ENCODE peak calls at places on chromosomes 11 and 22, in ten cellular contexts. One of them, this sample, is unnamed.

GRCh38 chr11:94332814-94333213 is 28.4 kb downstream of the IZUMO1R start:
- DNase-seq in HCT116: no peak
- DNase-seq in left ventricle myocardium inferior: no peak
- DNase-seq in bronchial epithelial cell: no peak
- DNase-seq in fibroblast of lung: no peak
- DNase-seq in PC-3: no peak
- DNase-seq in suprapubic skin: no peak
- DNase-seq in right atrium auricular region: no peak
- DNase-seq in gastrocnemius medialis: no peak
- DNase-seq in tibial artery: no peak
- DNase-seq in this sample: no peak

GRCh38 chr11:78808903-78809302 is 234.2 kb upstream of the NARS2 start:
- DNase-seq in tibial artery: no peak
- DNase-seq in suprapubic skin: no peak
- DNase-seq in left ventricle myocardium inferior: no peak
- DNase-seq in gastrocnemius medialis: no peak
- DNase-seq in bronchial epithelial cell: no peak
- DNase-seq in fibroblast of lung: no peak
- DNase-seq in right atrium auricular region: no peak
- DNase-seq in PC-3: peak; percentile 51
- DNase-seq in HCT116: no peak
- DNase-seq in this sample: no peak

GRCh38 chr11:20259506-20259905 is 99.2 kb upstream of the DBX1 start:
- DNase-seq in suprapubic skin: no peak
- DNase-seq in left ventricle myocardium inferior: no peak
- DNase-seq in right atrium auricular region: no peak
- DNase-seq in tibial artery: no peak
- DNase-seq in HCT116: no peak
- DNase-seq in PC-3: no peak
- DNase-seq in bronchial epithelial cell: no peak
- DNase-seq in fibroblast of lung: peak; percentile 21
- DNase-seq in gastrocnemius medialis: no peak
- DNase-seq in this sample: no peak

GRCh38 chr11:68003846-68004550 is at the start of gene UNC93B1:
- DNase-seq in bronchial epithelial cell: peak; percentile 46
- DNase-seq in HCT116: peak; percentile 67
- DNase-seq in fibroblast of lung: peak; percentile 79
- DNase-seq in suprapubic skin: peak; percentile 92
- DNase-seq in gastrocnemius medialis: peak; percentile 74
- DNase-seq in tibial artery: peak; percentile 95
- DNase-seq in right atrium auricular region: peak; percentile 89
- DNase-seq in left ventricle myocardium inferior: peak; percentile 90
- DNase-seq in PC-3: peak; percentile 92
- DNase-seq in this sample: peak; percentile 45

GRCh38 chr22:35883028-35883620 is 145.5 kb downstream of the RBFOX2 start:
- DNase-seq in tibial artery: no peak
- DNase-seq in fibroblast of lung: peak; percentile 69
- DNase-seq in gastrocnemius medialis: peak; percentile 52
- DNase-seq in right atrium auricular region: no peak
- DNase-seq in HCT116: peak; percentile 31
- DNase-seq in suprapubic skin: no peak
- DNase-seq in left ventricle myocardium inferior: no peak
- DNase-seq in bronchial epithelial cell: peak; percentile 73
- DNase-seq in PC-3: peak; percentile 40
- DNase-seq in this sample: no peak

GRCh38 chr11:116693206-116694016 is 79.4 kb downstream of the BUD13 start:
- DNase-seq in tibial artery: peak; percentile 51
- DNase-seq in gastrocnemius medialis: no peak
- DNase-seq in HCT116: no peak
- DNase-seq in right atrium auricular region: peak; percentile 47
- DNase-seq in left ventricle myocardium inferior: no peak
- DNase-seq in suprapubic skin: peak; percentile 60
- DNase-seq in PC-3: peak; percentile 86
- DNase-seq in fibroblast of lung: no peak
- DNase-seq in bronchial epithelial cell: peak; percentile 85
- DNase-seq in this sample: no peak

GRCh38 chr11:121696177-121696863 is 243.6 kb upstream of the SORL1-AS1 start:
- DNase-seq in bronchial epithelial cell: no peak
- DNase-seq in tibial artery: peak; percentile 73
- DNase-seq in suprapubic skin: no peak
- DNase-seq in PC-3: no peak
- DNase-seq in right atrium auricular region: no peak
- DNase-seq in gastrocnemius medialis: no peak
- DNase-seq in fibroblast of lung: peak; percentile 76
- DNase-seq in left ventricle myocardium inferior: peak; percentile 14
- DNase-seq in HCT116: no peak
- DNase-seq in this sample: no peak

GRCh38 chr11:2584812-2585565 is 114.8 kb downstream of the KCNQ1OT1 start:
- DNase-seq in suprapubic skin: peak; percentile 45
- DNase-seq in PC-3: no peak
- DNase-seq in gastrocnemius medialis: no peak
- DNase-seq in HCT116: no peak
- DNase-seq in right atrium auricular region: no peak
- DNase-seq in bronchial epithelial cell: no peak
- DNase-seq in left ventricle myocardium inferior: peak; percentile 11
- DNase-seq in fibroblast of lung: no peak
- DNase-seq in tibial artery: peak; percentile 57
- DNase-seq in this sample: no peak

GRCh38 chr11:11580831-11581492 is 40.8 kb downstream of the GALNT18 start:
- DNase-seq in PC-3: no peak
- DNase-seq in right atrium auricular region: peak; percentile 58
- DNase-seq in fibroblast of lung: no peak
- DNase-seq in tibial artery: no peak
- DNase-seq in HCT116: no peak
- DNase-seq in left ventricle myocardium inferior: peak; percentile 37
- DNase-seq in gastrocnemius medialis: peak; percentile 27
- DNase-seq in bronchial epithelial cell: no peak
- DNase-seq in suprapubic skin: no peak
- DNase-seq in this sample: no peak

GRCh38 chr11:43823316-43823715 is 57.3 kb upstream of the ALKBH3 start:
- DNase-seq in right atrium auricular region: no peak
- DNase-seq in PC-3: no peak
- DNase-seq in gastrocnemius medialis: no peak
- DNase-seq in left ventricle myocardium inferior: no peak
- DNase-seq in fibroblast of lung: no peak
- DNase-seq in tibial artery: no peak
- DNase-seq in suprapubic skin: no peak
- DNase-seq in bronchial epithelial cell: no peak
- DNase-seq in HCT116: no peak
- DNase-seq in this sample: no peak

GRCh38 chr11:9568854-9569587 is 4.4 kb upstream of the WEE1 start:
- DNase-seq in suprapubic skin: peak; percentile 85
- DNase-seq in PC-3: peak; percentile 97
- DNase-seq in HCT116: peak; percentile 59
- DNase-seq in bronchial epithelial cell: peak; percentile 100
- DNase-seq in tibial artery: peak; percentile 81
- DNase-seq in fibroblast of lung: peak; percentile 91
- DNase-seq in right atrium auricular region: peak; percentile 83
- DNase-seq in gastrocnemius medialis: peak; percentile 50
- DNase-seq in left ventricle myocardium inferior: peak; percentile 44
- DNase-seq in this sample: peak; percentile 92

GRCh38 chr22:45310331-45311032 is 748 bp downstream of the FAM118A start:
- DNase-seq in left ventricle myocardium inferior: no peak
- DNase-seq in HCT116: no peak
- DNase-seq in right atrium auricular region: no peak
- DNase-seq in tibial artery: no peak
- DNase-seq in gastrocnemius medialis: no peak
- DNase-seq in fibroblast of lung: no peak
- DNase-seq in PC-3: no peak
- DNase-seq in suprapubic skin: peak; percentile 81
- DNase-seq in bronchial epithelial cell: no peak
- DNase-seq in this sample: no peak

GRCh38 chr11:86256608-86257007 is 12.1 kb downstream of the EED start:
- DNase-seq in fibroblast of lung: no peak
- DNase-seq in gastrocnemius medialis: no peak
- DNase-seq in HCT116: no peak
- DNase-seq in left ventricle myocardium inferior: no peak
- DNase-seq in right atrium auricular region: no peak
- DNase-seq in tibial artery: no peak
- DNase-seq in suprapubic skin: no peak
- DNase-seq in bronchial epithelial cell: no peak
- DNase-seq in PC-3: no peak
- DNase-seq in this sample: no peak
- H3K36me3 ChIP-seq in fibroblast of lung: peaks cover 2% of the 10 kb centered on the region
- H3K36me3 ChIP-seq in gastrocnemius medialis: peaks cover 13% of the 10 kb centered on the region
- H3K36me3 ChIP-seq in HCT116: no peaks in the 10 kb centered on the region
- H3K36me3 ChIP-seq in left ventricle myocardium inferior: peaks cover 45% of the 10 kb centered on the region
- H3K36me3 ChIP-seq in right atrium auricular region: peaks cover 11% of the 10 kb centered on the region
- H3K36me3 ChIP-seq in tibial artery: peaks cover 20% of the 10 kb centered on the region
- H3K36me3 ChIP-seq in suprapubic skin: peaks cover 46% of the 10 kb centered on the region
- H3K36me3 ChIP-seq in bronchial epithelial cell: peaks cover 3% of the 10 kb centered on the region
- H3K36me3 ChIP-seq in PC-3: peaks cover 11% of the 10 kb centered on the region
- H3K36me3 ChIP-seq in this sample: no peaks in the 10 kb centered on the region

DNA sequence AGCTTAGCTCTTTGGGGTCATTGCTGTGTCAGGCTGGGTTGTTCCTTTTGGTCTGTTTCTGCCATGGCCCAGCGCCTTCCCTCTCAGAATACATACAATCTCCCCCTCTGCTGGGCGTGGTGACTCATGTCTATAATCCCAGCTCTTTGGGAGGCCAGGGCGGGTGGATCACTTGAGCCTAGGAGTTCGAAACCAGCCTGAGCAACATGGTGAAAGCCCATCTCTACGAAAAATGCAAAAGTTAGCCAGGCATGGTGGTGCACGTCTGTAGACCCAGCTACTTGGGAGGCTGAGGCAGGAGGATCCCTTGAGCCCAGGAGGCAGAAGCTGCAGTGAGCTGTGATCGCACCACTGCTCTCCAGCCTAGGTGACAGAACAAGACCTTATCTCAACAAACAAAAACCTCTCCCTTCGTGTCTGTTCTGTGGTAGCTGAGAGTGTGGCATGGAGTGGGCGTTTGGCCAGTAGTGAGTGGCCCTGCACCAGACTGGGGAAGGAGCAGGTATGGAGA is 46.7 kb upstream of the RAB1B start:
- DNase-seq in gastrocnemius medialis: no peak
- DNase-seq in fibroblast of lung: no peak
- DNase-seq in bronchial epithelial cell: no peak
- DNase-seq in left ventricle myocardium inferior: no peak
- DNase-seq in right atrium auricular region: no peak
- DNase-seq in PC-3: peak; percentile 19
- DNase-seq in HCT116: no peak
- DNase-seq in tibial artery: peak; percentile 65
- DNase-seq in suprapubic skin: peak; percentile 53
- DNase-seq in this sample: no peak
- TF ChIP-seq CTCF in gastrocnemius medialis: no peak
- TF ChIP-seq CTCF in fibroblast of lung: no peak
- TF ChIP-seq CTCF in bronchial epithelial cell: no peak
- TF ChIP-seq CTCF in left ventricle myocardium inferior: no peak
- TF ChIP-seq CTCF in right atrium auricular region: no peak
- TF ChIP-seq CTCF in PC-3: no peak
- TF ChIP-seq CTCF in HCT116: no peak
- TF ChIP-seq CTCF in tibial artery: no peak
- TF ChIP-seq CTCF in suprapubic skin: no peak
- TF ChIP-seq CTCF in this sample: no peak

DNA sequence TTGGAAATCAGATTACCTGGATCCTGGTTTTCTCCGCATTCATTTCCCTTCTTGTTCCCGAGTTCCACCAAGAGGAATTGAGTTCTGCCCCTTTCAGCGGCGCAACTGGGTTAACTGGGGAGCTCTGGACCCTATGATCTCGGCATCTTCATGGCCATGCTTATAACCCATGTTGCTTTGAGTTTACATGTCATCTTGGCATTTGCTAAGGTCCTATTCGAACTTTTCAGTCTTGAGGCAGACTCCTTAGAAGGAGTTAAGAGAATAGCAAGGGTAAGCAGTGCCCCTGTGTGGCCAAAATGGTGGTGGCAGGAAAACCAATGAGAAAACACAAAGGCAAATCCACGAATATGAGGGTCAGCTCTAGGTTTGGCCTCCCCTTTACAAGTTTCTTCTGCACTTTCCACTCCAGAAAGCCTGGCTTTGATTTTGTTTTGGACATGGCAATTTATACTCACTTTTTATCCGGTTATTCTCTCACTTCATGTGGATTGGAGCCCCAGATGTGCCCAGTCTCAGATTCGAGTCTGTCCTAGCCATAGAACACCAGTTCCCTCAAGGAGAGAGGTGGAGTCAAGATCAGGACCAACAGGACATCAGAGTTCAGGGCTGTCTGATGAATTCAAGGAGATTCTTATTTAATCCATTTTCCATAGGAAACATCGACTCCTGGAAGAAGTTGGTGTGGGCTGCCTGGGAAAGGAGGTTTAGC is 55.3 kb upstream of the FBXO3 start:
- DNase-seq in PC-3: peak; percentile 83
- DNase-seq in HCT116: peak; percentile 40
- DNase-seq in bronchial epithelial cell: peak; percentile 71
- DNase-seq in tibial artery: no peak
- DNase-seq in left ventricle myocardium inferior: peak; percentile 38
- DNase-seq in gastrocnemius medialis: peak; percentile 44
- DNase-seq in suprapubic skin: no peak
- DNase-seq in right atrium auricular region: peak; percentile 69
- DNase-seq in fibroblast of lung: peak; percentile 65
- DNase-seq in this sample: peak; percentile 41
- H3K4me3 ChIP-seq in PC-3: peak overlapping the region; percentile 70
- H3K4me3 ChIP-seq in HCT116: no peak overlapping the region
- H3K4me3 ChIP-seq in bronchial epithelial cell: peak overlapping the region; percentile 27
- H3K4me3 ChIP-seq in tibial artery: peak overlapping the region; percentile 46
- H3K4me3 ChIP-seq in left ventricle myocardium inferior: peak overlapping the region; percentile 65
- H3K4me3 ChIP-seq in gastrocnemius medialis: peak overlapping the region; percentile 69
- H3K4me3 ChIP-seq in suprapubic skin: peak overlapping the region; percentile 55
- H3K4me3 ChIP-seq in right atrium auricular region: peak overlapping the region; percentile 31
- H3K4me3 ChIP-seq in fibroblast of lung: peak overlapping the region; percentile 50
- H3K4me3 ChIP-seq in this sample: peak overlapping the region; percentile 39

GRCh38 chr22:22085702-22086500 is 103.3 kb upstream of the TOP3B start:
- DNase-seq in HCT116: peak; percentile 15
- DNase-seq in left ventricle myocardium inferior: no peak
- DNase-seq in suprapubic skin: no peak
- DNase-seq in fibroblast of lung: peak; percentile 18
- DNase-seq in PC-3: peak; percentile 17
- DNase-seq in bronchial epithelial cell: peak; percentile 29
- DNase-seq in tibial artery: no peak
- DNase-seq in gastrocnemius medialis: no peak
- DNase-seq in right atrium auricular region: peak; percentile 59
- DNase-seq in this sample: no peak

GRCh38 chr22:22089459-22090308 is 107.1 kb upstream of the TOP3B start:
- DNase-seq in HCT116: no peak
- DNase-seq in bronchial epithelial cell: no peak
- DNase-seq in left ventricle myocardium inferior: no peak
- DNase-seq in tibial artery: no peak
- DNase-seq in suprapubic skin: no peak
- DNase-seq in fibroblast of lung: no peak
- DNase-seq in PC-3: no peak
- DNase-seq in gastrocnemius medialis: no peak
- DNase-seq in right atrium auricular region: no peak
- DNase-seq in this sample: no peak

GRCh38 chr22:22086501-22087158 is 104.0 kb upstream of the TOP3B start:
- DNase-seq in suprapubic skin: no peak
- DNase-seq in PC-3: no peak
- DNase-seq in left ventricle myocardium inferior: no peak
- DNase-seq in fibroblast of lung: peak; percentile 2
- DNase-seq in gastrocnemius medialis: no peak
- DNase-seq in right atrium auricular region: peak; percentile 58
- DNase-seq in HCT116: no peak
- DNase-seq in bronchial epithelial cell: peak; percentile 22
- DNase-seq in tibial artery: no peak
- DNase-seq in this sample: no peak

GRCh38 chr22:22088658-22089458 is 106.3 kb upstream of the TOP3B start:
- DNase-seq in bronchial epithelial cell: no peak
- DNase-seq in tibial artery: no peak
- DNase-seq in gastrocnemius medialis: no peak
- DNase-seq in HCT116: no peak
- DNase-seq in right atrium auricular region: peak; percentile 54
- DNase-seq in left ventricle myocardium inferior: no peak
- DNase-seq in PC-3: no peak
- DNase-seq in fibroblast of lung: no peak
- DNase-seq in suprapubic skin: no peak
- DNase-seq in this sample: no peak

GRCh38 chr22:22087854-22088657 is 105.5 kb upstream of the TOP3B start:
- DNase-seq in bronchial epithelial cell: no peak
- DNase-seq in tibial artery: no peak
- DNase-seq in gastrocnemius medialis: no peak
- DNase-seq in fibroblast of lung: no peak
- DNase-seq in PC-3: no peak
- DNase-seq in suprapubic skin: no peak
- DNase-seq in HCT116: no peak
- DNase-seq in right atrium auricular region: peak; percentile 48
- DNase-seq in left ventricle myocardium inferior: no peak
- DNase-seq in this sample: no peak
- H3K36me3 ChIP-seq in bronchial epithelial cell: no peaks in the 10 kb centered on the region
- H3K36me3 ChIP-seq in tibial artery: no peaks in the 10 kb centered on the region
- H3K36me3 ChIP-seq in gastrocnemius medialis: no peaks in the 10 kb centered on the region
- H3K36me3 ChIP-seq in fibroblast of lung: no peaks in the 10 kb centered on the region
- H3K36me3 ChIP-seq in PC-3: no peaks in the 10 kb centered on the region
- H3K36me3 ChIP-seq in suprapubic skin: no peaks in the 10 kb centered on the region
- H3K36me3 ChIP-seq in HCT116: no peaks in the 10 kb centered on the region
- H3K36me3 ChIP-seq in right atrium auricular region: no peaks in the 10 kb centered on the region
- H3K36me3 ChIP-seq in left ventricle myocardium inferior: no peaks in the 10 kb centered on the region
- H3K36me3 ChIP-seq in this sample: no peaks in the 10 kb centered on the region